ENCODE peak calls at places on chromosomes 5 and 9, in nine cellular contexts. Y is thyroid gland; B is colonic mucosa; N is effector memory CD4-positive, alpha-beta T cell; A is right atrium auricular region; S is GM23248; J is CD8-positive, alpha-beta T cell; G is tibial artery; E is heart right ventricle. V is an unnamed sample.
A peak's percentile ranks its signal among the peaks of the same experiment; 100 is the strongest.

GRCh38 chr5:133225671-133226152 is 173.9 kb downstream of the HSPA4 start:
- DNase-seq in Y (peak; percentile 30), B (peak; percentile 42), N (no peak), A (no peak), S (peak; percentile 28), J (no peak), G (no peak), E (no peak), V (no peak)

GRCh38 chr5:50724262-50724661 is 57.8 kb downstream of the PARP8 start:
- DNase-seq in Y (no peak), B (no peak), N (no peak), A (no peak), S (no peak), J (no peak), G (no peak), E (no peak), V (no peak)

GRCh38 chr9:135524130-135524861 is 3.1 kb downstream of the LCN1 start:
- DNase-seq in Y (no peak), B (no peak), N (no peak), A (no peak), S (peak; percentile 44), J (no peak), G (no peak), E (no peak), V (no peak)

GRCh38 chr9:87270241-87271234 is 227.1 kb upstream of the DAPK1 start:
- DNase-seq in Y (peak; percentile 55), B (no peak), N (no peak), A (peak; percentile 63), S (peak; percentile 71), J (no peak), G (peak; percentile 42), E (peak; percentile 52), V (no peak)

GRCh38 chr9:108549184-108549583 is 306.6 kb downstream of the ACTL7B start:
- DNase-seq in Y (no peak), B (no peak), N (no peak), A (no peak), S (no peak), J (no peak), G (no peak), E (no peak), V (no peak)

GRCh38 chr9:7210854-7211637 is 453.3 kb downstream of the KDM4C start:
- DNase-seq in Y (peak; percentile 36), B (no peak), N (no peak), A (no peak), S (no peak), J (no peak), G (no peak), E (no peak), V (no peak)

GRCh38 chr5:58071566-58071965 is 388.3 kb downstream of the PLK2 start:
- DNase-seq in Y (no peak), B (no peak), N (no peak), A (no peak), S (no peak), J (no peak), G (no peak), E (peak; percentile 87), V (no peak)

GRCh38 chr5:134148316-134148715 is 28.4 kb downstream of the SKP1 start:
- DNase-seq in Y (no peak), B (no peak), N (no peak), A (no peak), S (no peak), J (no peak), G (no peak), E (no peak), V (no peak)

GRCh38 chr5:153490124-153491085 is at the start of gene GRIA1:
- DNase-seq in Y (no peak), B (no peak), N (no peak), A (no peak), S (peak; percentile 40), J (no peak), G (no peak), E (no peak), V (no peak)

DNA sequence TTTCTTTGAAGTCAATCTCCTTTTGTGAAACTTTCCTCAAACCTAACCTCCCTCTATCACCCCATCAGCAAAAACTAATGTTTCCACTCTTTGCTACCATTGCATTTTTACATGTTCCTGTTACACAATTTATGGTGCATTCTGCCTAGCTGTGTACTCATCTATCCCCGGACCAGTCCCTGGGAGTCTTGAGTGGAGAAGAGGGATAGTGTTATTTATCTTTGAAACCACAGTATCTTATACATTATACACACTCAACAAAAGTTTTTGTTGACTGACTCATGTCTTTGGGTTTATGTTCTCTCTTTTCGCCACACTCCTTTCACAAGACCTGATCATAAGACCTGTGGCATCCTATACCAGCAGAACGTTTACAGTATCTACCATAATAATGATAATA is 26.3 kb downstream of the TNFAIP8 start:
- DNase-seq in Y (no peak), B (no peak), N (no peak), A (no peak), S (no peak), J (no peak), G (no peak), E (no peak), V (no peak)
- H3K4me1 ChIP-seq in Y (peaks cover 42% of the 10 kb centered on the region), B (no peaks in the 10 kb centered on the region), N (peaks cover 24% of the 10 kb centered on the region), A (peaks cover 9% of the 10 kb centered on the region), S (peaks cover 12% of the 10 kb centered on the region), J (peaks cover 66% of the 10 kb centered on the region), G (peaks cover 88% of the 10 kb centered on the region), E (peaks cover 74% of the 10 kb centered on the region), V (no peaks in the 10 kb centered on the region)

GRCh38 chr5:56981906-56982305 is 30.0 kb upstream of the MIER3 start:
- DNase-seq in Y (no peak), B (no peak), N (no peak), A (no peak), S (no peak), J (no peak), G (no peak), E (no peak), V (no peak)
- H3K4me1 ChIP-seq in Y (no peaks in the 10 kb centered on the region), B (no peaks in the 10 kb centered on the region), N (peaks cover 4% of the 10 kb centered on the region), A (no peaks in the 10 kb centered on the region), S (no peaks in the 10 kb centered on the region), J (peaks cover 9% of the 10 kb centered on the region), G (no peaks in the 10 kb centered on the region), E (no peaks in the 10 kb centered on the region), V (no peaks in the 10 kb centered on the region)

GRCh38 chr5:68258531-68258930 is 43.0 kb downstream of the PIK3R1 start:
- DNase-seq in Y (no peak), B (no peak), N (no peak), A (no peak), S (no peak), J (no peak), G (no peak), E (no peak), V (no peak)
- H3K4me1 ChIP-seq in Y (peaks cover 20% of the 10 kb centered on the region), B (peaks cover 3% of the 10 kb centered on the region), N (peaks cover 52% of the 10 kb centered on the region), A (peaks cover 92% of the 10 kb centered on the region), S (peaks cover 23% of the 10 kb centered on the region), J (peaks cover 67% of the 10 kb centered on the region), G (peaks cover 92% of the 10 kb centered on the region), E (peaks cover 93% of the 10 kb centered on the region), V (peaks cover 72% of the 10 kb centered on the region)

GRCh38 chr5:34574976-34575467 is 81.1 kb upstream of the RAI14 start:
- DNase-seq in Y (no peak), B (no peak), N (no peak), A (no peak), S (no peak), J (no peak), G (no peak), E (no peak), V (no peak)
- H3K4me1 ChIP-seq in Y (no peaks in the 10 kb centered on the region), B (no peaks in the 10 kb centered on the region), N (no peaks in the 10 kb centered on the region), A (no peaks in the 10 kb centered on the region), S (peaks cover 30% of the 10 kb centered on the region), J (no peaks in the 10 kb centered on the region), G (peaks cover 19% of the 10 kb centered on the region), E (peaks cover 17% of the 10 kb centered on the region), V (no peaks in the 10 kb centered on the region)

GRCh38 chr5:98721231-98721928 is 52.1 kb upstream of the RGMB start:
- DNase-seq in Y (no peak), B (no peak), N (no peak), A (no peak), S (peak; percentile 59), J (no peak), G (no peak), E (no peak), V (no peak)
- H3K4me1 ChIP-seq in Y (no peaks in the 10 kb centered on the region), B (no peaks in the 10 kb centered on the region), N (no peaks in the 10 kb centered on the region), A (no peaks in the 10 kb centered on the region), S (peaks cover 11% of the 10 kb centered on the region), J (no peaks in the 10 kb centered on the region), G (no peaks in the 10 kb centered on the region), E (no peaks in the 10 kb centered on the region), V (no peaks in the 10 kb centered on the region)

GRCh38 chr9:14212116-14212515 is 101.8 kb downstream of the NFIB start:
- DNase-seq in Y (no peak), B (no peak), N (no peak), A (no peak), S (peak; percentile 74), J (no peak), G (no peak), E (no peak), V (no peak)
- H3K4me1 ChIP-seq in Y (peaks cover 12% of the 10 kb centered on the region), B (no peaks in the 10 kb centered on the region), N (no peaks in the 10 kb centered on the region), A (peaks cover 65% of the 10 kb centered on the region), S (peaks cover 32% of the 10 kb centered on the region), J (no peaks in the 10 kb centered on the region), G (peaks cover 74% of the 10 kb centered on the region), E (peaks cover 41% of the 10 kb centered on the region), V (peaks cover 20% of the 10 kb centered on the region)

V was measured in left lung.